ENCODE peak calls at places on chromosomes 16 and 17, in ten cellular contexts. N, Q, A, S, L, B, W, Z, G and Y are unnamed samples.

GRCh38 chr16:20300312-20301097 is 26.8 kb downstream of the GP2 start:
- DNase-seq in N (no peak), Q (peak; percentile 18), A (peak; percentile 62), S (no peak), L (peak; percentile 90), B (no peak), W (peak; percentile 41), Z (peak; percentile 42), G (peak; percentile 70), Y (no peak)

GRCh38 chr17:28256881-28257280 is 62.1 kb upstream of the TMEM97 start:
- DNase-seq in N (no peak), Q (no peak), A (no peak), S (no peak), L (no peak), B (no peak), W (no peak), Z (no peak), G (no peak), Y (no peak)

GRCh38 chr17:56548661-56549060 is 44.8 kb upstream of the NOG start:
- DNase-seq in N (no peak), Q (no peak), A (no peak), S (no peak), L (no peak), B (no peak), W (no peak), Z (no peak), G (no peak), Y (no peak)

GRCh38 chr17:31693433-31694210 is 165.4 kb downstream of the COPRS start:
- DNase-seq in N (no peak), Q (no peak), A (no peak), S (no peak), L (no peak), B (no peak), W (no peak), Z (no peak), G (no peak), Y (no peak)

GRCh38 chr17:29562615-29563014 is 4.2 kb downstream of the ABHD15 start:
- DNase-seq in N (no peak), Q (no peak), A (no peak), S (no peak), L (no peak), B (peak; percentile 53), W (no peak), Z (no peak), G (no peak), Y (peak; percentile 73)

GRCh38 chr17:40316571-40317344 is 7.8 kb downstream of the RARA start:
- DNase-seq in N (no peak), Q (peak; percentile 78), A (peak; percentile 82), S (peak; percentile 76), L (peak; percentile 85), B (peak; percentile 87), W (peak; percentile 75), Z (peak; percentile 69), G (no peak), Y (peak; percentile 87)

GRCh38 chr17:65558683-65559311 is 2.7 kb downstream of the AXIN2 start:
- DNase-seq in N (no peak), Q (no peak), A (no peak), S (no peak), L (peak; percentile 59), B (no peak), W (no peak), Z (no peak), G (no peak), Y (no peak)

GRCh38 chr17:45411348-45412105 is 21.1 kb downstream of the ARHGAP27 start:
- DNase-seq in N (no peak), Q (no peak), A (no peak), S (no peak), L (no peak), B (no peak), W (no peak), Z (no peak), G (no peak), Y (no peak)

GRCh38 chr16:4936991-4937781 is at the start of gene PPL:
- DNase-seq in N (no peak), Q (peak; percentile 72), A (no peak), S (peak; percentile 56), L (peak; percentile 98), B (no peak), W (no peak), Z (peak; percentile 78), G (peak; percentile 65), Y (no peak)

GRCh38 chr16:57735755-57736418 is at the start of gene KATNB1:
- DNase-seq in N (no peak), Q (peak; percentile 18), A (no peak), S (no peak), L (peak; percentile 46), B (no peak), W (no peak), Z (no peak), G (no peak), Y (no peak)

GRCh38 chr17:19305261-19305660 is 57.3 kb downstream of the B9D1 start:
- DNase-seq in N (no peak), Q (no peak), A (no peak), S (no peak), L (no peak), B (no peak), W (no peak), Z (no peak), G (no peak), Y (no peak)

GRCh38 chr17:39178516-39178915 is 12.6 kb upstream of the ARL5C start:
- DNase-seq in N (no peak), Q (no peak), A (no peak), S (no peak), L (no peak), B (no peak), W (no peak), Z (peak; percentile 67), G (no peak), Y (no peak)

GRCh38 chr16:48561960-48562393 is 48.0 kb downstream of the N4BP1 start:
- DNase-seq in N (no peak), Q (no peak), A (no peak), S (no peak), L (no peak), B (no peak), W (peak; percentile 31), Z (no peak), G (no peak), Y (no peak)

GRCh38 chr16:4709481-4709880 is 16.1 kb downstream of the NUDT16L1 start:
- DNase-seq in N (no peak), Q (no peak), A (no peak), S (no peak), L (no peak), B (no peak), W (peak; percentile 84), Z (no peak), G (no peak), Y (no peak)

GRCh38 chr17:48553837-48554236 is 8.9 kb upstream of the HOXB2 start:
- DNase-seq in N (no peak), Q (no peak), A (no peak), S (no peak), L (no peak), B (no peak), W (peak; percentile 34), Z (peak; percentile 44), G (no peak), Y (no peak)

GRCh38 chr17:48551206-48551597 is 6.3 kb upstream of the HOXB2 start:
- DNase-seq in N (no peak), Q (no peak), A (no peak), S (no peak), L (no peak), B (no peak), W (peak; percentile 42), Z (peak; percentile 29), G (no peak), Y (no peak)

GRCh38 chr17:48551601-48552452 is 6.9 kb upstream of the HOXB2 start:
- DNase-seq in N (no peak), Q (no peak), A (no peak), S (no peak), L (peak; percentile 51), B (no peak), W (peak; percentile 32), Z (peak; percentile 42), G (no peak), Y (no peak)

GRCh38 chr17:48553190-48553547 is 8.3 kb upstream of the HOXB2 start:
- DNase-seq in N (no peak), Q (no peak), A (no peak), S (no peak), L (no peak), B (no peak), W (no peak), Z (no peak), G (no peak), Y (no peak)

GRCh38 chr17:48552453-48553189 is 7.7 kb upstream of the HOXB2 start:
- DNase-seq in N (no peak), Q (no peak), A (no peak), S (no peak), L (peak; percentile 48), B (no peak), W (peak; percentile 74), Z (peak; percentile 68), G (no peak), Y (no peak)
- H3K27ac ChIP-seq in N (no peak overlapping the region), Q (no peak overlapping the region), A (peak overlapping the region; percentile 1), S (no peak overlapping the region), L (no peak overlapping the region), B (peak overlapping the region; percentile 55), W (peak overlapping the region; percentile 96), Z (no peak overlapping the region), G (no peak overlapping the region), Y (peak overlapping the region; percentile 36)

GRCh38 chr17:7313890-7314718 is 1.1 kb downstream of the GPS2 start:
- DNase-seq in N (no peak), Q (no peak), A (no peak), S (no peak), L (no peak), B (no peak), W (peak; percentile 38), Z (peak; percentile 11), G (no peak), Y (no peak)
- H3K27ac ChIP-seq in N (peak overlapping the region; percentile 81), Q (peak overlapping the region; percentile 97), A (peak overlapping the region; percentile 88), S (peak overlapping the region; percentile 78), L (peak overlapping the region; percentile 84), B (peak overlapping the region; percentile 98), W (peak overlapping the region; percentile 49), Z (peak overlapping the region; percentile 36), G (no peak overlapping the region), Y (peak overlapping the region; percentile 95)

DNA sequence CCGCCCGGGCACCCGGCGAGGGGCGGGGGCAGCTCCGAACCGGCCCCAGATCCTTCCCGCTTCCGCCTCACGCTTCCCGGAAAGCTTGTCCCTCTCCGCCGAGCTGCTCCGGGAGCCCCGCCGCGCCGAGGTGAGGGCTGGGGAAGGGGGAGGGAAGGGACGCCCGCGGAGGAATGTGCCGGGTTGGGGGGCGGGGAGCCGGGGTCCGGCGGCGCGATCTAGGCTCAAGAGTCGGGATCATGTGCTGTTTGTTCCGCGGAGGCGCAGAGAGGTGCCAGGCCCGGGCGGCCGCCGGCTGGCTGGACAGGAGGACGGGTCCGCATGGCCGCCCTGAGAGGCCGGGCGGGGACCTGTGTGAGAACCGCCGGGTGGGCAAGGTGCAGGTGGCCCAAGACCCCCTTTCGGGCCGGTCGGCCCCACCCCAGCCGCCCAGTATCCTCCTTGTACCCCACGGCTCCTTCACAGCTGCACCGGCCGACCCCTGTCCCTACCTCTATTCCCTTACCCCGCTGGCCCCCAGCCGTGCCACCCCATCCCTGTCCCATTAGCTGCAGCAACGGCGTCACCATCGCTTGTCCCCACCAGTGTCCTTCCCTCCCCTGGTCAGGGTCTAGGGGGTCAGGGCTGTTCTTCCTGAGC is 396 bp downstream of the KIF1C start:
- DNase-seq in N (no peak), Q (peak; percentile 70), A (peak; percentile 36), S (peak; percentile 65), L (peak; percentile 85), B (peak; percentile 78), W (no peak), Z (no peak), G (peak; percentile 67), Y (peak; percentile 79)
- H3K27ac ChIP-seq in N (no peak overlapping the region), Q (peak overlapping the region; percentile 96), A (peak overlapping the region; percentile 87), S (peak overlapping the region; percentile 90), L (no peak overlapping the region), B (peak overlapping the region; percentile 87), W (peak overlapping the region; percentile 76), Z (peak overlapping the region; percentile 43), G (no peak overlapping the region), Y (peak overlapping the region; percentile 95)

GRCh38 chr16:53721017-53721416 is 17.1 kb downstream of the FTO start:
- DNase-seq in N (no peak), Q (no peak), A (no peak), S (no peak), L (no peak), B (no peak), W (no peak), Z (no peak), G (no peak), Y (no peak)
- H3K27ac ChIP-seq in N (no peak overlapping the region), Q (no peak overlapping the region), A (no peak overlapping the region), S (no peak overlapping the region), L (no peak overlapping the region), B (no peak overlapping the region), W (no peak overlapping the region), Z (no peak overlapping the region), G (no peak overlapping the region), Y (no peak overlapping the region)